ENCODE peak calls at places on chromosomes 11 and 22, in six cellular contexts. X, P, W, O, T and J are unnamed samples.

GRCh38 chr11:1877211-1878133 is 14.2 kb downstream of the PRR33 start:
- DNase-seq in W (no peak), O (no peak), P (peak), X (no peak), T (no peak), J (no peak)

GRCh38 chr22:39960791-39961746 is 872 bp downstream of the TMA7B start:
- DNase-seq in O (peak), X (no peak), P (no peak), W (no peak), T (peak), J (peak)

GRCh38 chr22:49668402-49668801 is 159.3 kb downstream of the BRD1 start:
- DNase-seq in T (no peak), X (no peak), W (no peak), O (no peak), P (no peak), J (no peak)

GRCh38 chr22:25482091-25482760 is 82.2 kb upstream of the GRK3 start:
- DNase-seq in P (no peak), W (no peak), X (no peak), T (no peak), O (no peak), J (no peak)

GRCh38 chr11:723120-723883 is 17.3 kb downstream of the EPS8L2 start:
- DNase-seq in W (peak), X (peak), T (no peak), P (peak), O (peak), J (peak)

GRCh38 chr11:4032097-4032496 is 62.5 kb upstream of the RRM1 start:
- DNase-seq in P (no peak), O (no peak), T (no peak), W (no peak), X (no peak), J (no peak)

GRCh38 chr11:117186431-117186761 is 7.9 kb downstream of the SIDT2 start:
- DNase-seq in W (no peak), P (no peak), O (no peak), T (no peak), X (no peak), J (no peak)

GRCh38 chr22:48489551-48490512 is 1337.8 kb downstream of the BRD1 start:
- DNase-seq in P (no peak), X (no peak), W (no peak), O (no peak), T (no peak), J (no peak)

GRCh38 chr11:69867076-69868002 is 48.1 kb upstream of the FGF3 start:
- DNase-seq in W (no peak), T (no peak), X (no peak), P (no peak), O (no peak), J (no peak)

GRCh38 chr11:22169833-22170232 is 23.1 kb upstream of the ANO5 start:
- DNase-seq in T (no peak), P (peak), W (no peak), O (no peak), X (peak), J (peak)

GRCh38 chr11:115645631-115646271 is 141.5 kb upstream of the CADM1 start:
- DNase-seq in T (no peak), O (peak), X (no peak), P (no peak), W (no peak), J (no peak)

GRCh38 chr22:46114518-46115387 is 35.6 kb upstream of the PPARA start:
- DNase-seq in W (no peak), P (no peak), O (no peak), X (no peak), T (no peak), J (peak)

GRCh38 chr22:21696115-21696514 is 30.3 kb downstream of the PPIL2 start:
- DNase-seq in P (no peak), W (no peak), X (no peak), T (no peak), O (no peak), J (no peak)

GRCh38 chr22:19764636-19765476 is 4.3 kb downstream of the TBX1 start:
- DNase-seq in O (no peak), T (no peak), W (no peak), P (no peak), X (no peak), J (no peak)

GRCh38 chr11:280762-281485 is 2.7 kb downstream of the NLRP6 start:
- DNase-seq in O (no peak), W (no peak), T (no peak), P (no peak), X (peak), J (no peak)

GRCh38 chr11:122852071-122852831 is 14.0 kb downstream of the CRTAM start:
- DNase-seq in T (no peak), P (no peak), W (no peak), X (peak), O (no peak), J (peak)

GRCh38 chr22:41948142-41948541 is 1.2 kb upstream of the CENPM start:
- DNase-seq in P (peak), T (no peak), X (no peak), O (no peak), W (no peak), J (no peak)

GRCh38 chr11:71927813-71928738 is at the start of gene XNDC1N:
- DNase-seq in O (peak), X (peak), T (no peak), W (peak), P (peak), J (peak)

GRCh38 chr11:19766206-19766605 is 53.6 kb downstream of the NAV2 start:
- DNase-seq in O (no peak), T (no peak), P (no peak), X (no peak), W (no peak), J (no peak)

GRCh38 chr22:37953062-37953436 is 352 bp downstream of the C22orf23 start:
- DNase-seq in X (no peak), P (no peak), O (peak), W (no peak), T (no peak), J (no peak)

GRCh38 chr11:101860694-101861371 is 54.0 kb upstream of the CEP126 start:
- DNase-seq in P (peak), X (peak), T (no peak), W (peak), O (peak), J (peak)

GRCh38 chr22:29994027-29994715 is 86.1 kb upstream of the HORMAD2 start:
- DNase-seq in X (peak), O (no peak), W (peak), T (no peak), P (peak), J (peak)

GRCh38 chr11:27041141-27041869 is 690 bp downstream of the BBOX1 start:
- DNase-seq in W (no peak), P (no peak), T (no peak), X (no peak), O (no peak), J (peak)

GRCh38 chr22:36323182-36323854 is 64.4 kb downstream of the MYH9 start:
- DNase-seq in T (no peak), X (no peak), P (no peak), O (no peak), W (peak), J (no peak)

GRCh38 chr11:19723572-19724342 is 11.1 kb downstream of the NAV2 start:
- DNase-seq in T (no peak), O (no peak), X (no peak), P (peak), W (peak), J (no peak)

GRCh38 chr11:130583866-130584265 is 135.4 kb downstream of the ADAMTS15 start:
- DNase-seq in W (no peak), O (no peak), X (no peak), P (no peak), T (no peak), J (no peak)

GRCh38 chr22:39916496-39916895 is 15.6 kb downstream of the GRAP2 start:
- DNase-seq in X (no peak), P (no peak), W (no peak), O (no peak), T (no peak), J (no peak)

GRCh38 chr22:33879796-33880195 is 40.5 kb downstream of the LARGE1 start:
- DNase-seq in O (no peak), X (no peak), P (no peak), T (no peak), W (no peak), J (no peak)

DNA sequence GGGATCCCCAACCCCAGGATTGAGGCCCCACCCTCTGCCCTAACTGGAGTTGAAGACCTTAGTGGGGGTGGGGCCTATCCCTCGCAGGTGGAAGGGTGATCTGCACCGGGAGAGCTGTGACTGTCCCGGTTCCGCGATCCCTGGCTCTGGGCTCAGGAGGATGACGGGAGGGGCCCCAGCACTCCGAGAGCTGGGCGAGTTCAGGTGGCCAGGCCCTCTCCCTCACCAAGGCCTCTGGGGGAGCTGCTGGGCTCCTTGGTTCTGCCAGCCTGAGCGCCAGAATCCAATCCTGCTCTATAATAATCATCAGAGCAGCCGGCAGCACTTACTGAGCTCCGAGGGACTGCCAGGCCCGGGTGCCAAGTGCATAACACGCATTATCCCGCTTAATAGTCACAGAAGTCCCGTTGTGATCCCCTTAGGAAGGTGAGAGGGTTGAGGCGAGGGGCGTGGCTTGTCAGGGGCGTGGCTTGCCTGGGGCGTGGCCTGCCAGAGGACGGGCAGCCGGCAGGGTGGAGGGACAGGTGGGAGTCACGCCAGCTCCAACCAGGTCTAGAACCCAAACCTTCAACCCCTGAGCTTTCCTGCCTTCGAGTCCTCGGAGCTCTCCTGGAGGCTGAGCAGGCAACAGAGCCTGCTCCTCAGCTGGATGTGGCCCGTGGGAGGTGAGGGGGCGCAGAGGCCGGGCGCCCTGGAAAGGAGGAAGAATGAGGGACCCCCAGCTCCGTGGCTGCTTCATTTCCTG is 7.2 kb upstream of the SYT7 start:
- DNase-seq in T (no peak), P (no peak), O (peak), X (peak), W (peak), J (peak)
- TF ChIP-seq CTCF in T (no peak), P (no peak), O (peak), X (no peak), W (no peak), J (no peak)

DNA sequence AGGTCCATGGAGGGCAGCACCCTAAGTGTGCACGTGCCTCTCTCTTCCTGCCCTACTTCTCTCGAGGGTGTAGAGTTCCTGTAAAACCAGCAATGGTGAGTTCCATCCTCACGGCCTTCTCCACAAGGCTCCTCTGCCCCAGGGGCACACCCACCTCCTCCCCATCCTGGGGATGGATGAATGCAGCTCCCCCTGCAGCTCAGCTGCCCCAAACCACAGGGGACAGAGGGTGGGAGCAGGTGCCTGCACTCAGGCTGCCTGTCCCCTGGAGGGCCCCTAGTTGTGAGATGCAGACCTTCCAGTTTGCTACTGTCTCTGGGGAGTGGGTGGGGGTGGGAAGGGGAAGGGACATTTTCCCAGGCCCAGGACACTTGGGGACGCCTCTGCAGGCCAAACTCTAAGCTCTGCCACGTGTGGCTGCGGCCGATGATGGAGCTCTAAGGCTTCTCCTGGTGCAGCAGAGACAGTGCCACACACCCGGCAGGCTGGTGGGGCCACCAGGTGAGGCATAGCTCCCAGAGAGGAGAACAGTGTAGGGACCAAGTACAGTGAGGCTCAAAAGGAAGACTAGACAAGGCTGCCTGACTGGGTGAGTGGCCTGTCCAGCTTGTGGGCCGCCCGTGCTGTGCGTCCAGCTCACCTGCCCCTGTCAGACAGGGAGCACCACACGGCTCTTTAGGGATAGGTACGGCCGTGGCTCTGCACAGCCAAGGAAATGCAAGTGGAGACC is 540.9 kb downstream of the TBC1D22A start:
- DNase-seq in T (no peak), O (no peak), X (no peak), P (no peak), W (no peak), J (no peak)
- H3K4me3 ChIP-seq in T (no peak), O (no peak), X (no peak), P (no peak), W (no peak), J (no peak)

GRCh38 chr11:45457649-45458048 is 171.5 kb upstream of the SYT13 start:
- DNase-seq in T (no peak), X (no peak), W (no peak), O (no peak), P (no peak), J (peak)
- TF ChIP-seq MYC in T (no peak), X (no peak), W (no peak), O (no peak), P (no peak), J (peak)

GRCh38 chr11:65100674-65101350 is 4.8 kb downstream of the VPS51 start:
- DNase-seq in T (no peak), P (no peak), O (no peak), X (no peak), W (no peak), J (no peak)
- TF ChIP-seq CTCF in T (no peak), P (no peak), O (peak), X (no peak), W (no peak), J (peak)